ENCODE peak calls at places on chromosome 9, in five cellular contexts. Q is naive thymus-derived CD4-positive, alpha-beta T cell; F is adrenal gland; V is uterus; W is pancreas. L is an unnamed sample. For H3K9me3 and H3K4me1, the result is how much of the 10 kb centered on the place peaks cover.

GRCh38 chr9:68668127-68668526 is 36.9 kb upstream of the PIP5K1B start:
- DNase-seq in Q (no peak), F (no peak), V (no peak), W (no peak), L (no peak)

GRCh38 chr9:129306318-129306973 is 128.4 kb upstream of the IER5L start:
- DNase-seq in Q (no peak), F (no peak), V (no peak), W (no peak), L (no peak)

GRCh38 chr9:131776473-131776872 is 36.6 kb upstream of the RAPGEF1 start:
- DNase-seq in Q (no peak), F (peak), V (no peak), W (no peak), L (no peak)

GRCh38 chr9:18981471-18982245 is 51.4 kb downstream of the SAXO1 start:
- DNase-seq in Q (no peak), F (no peak), V (no peak), W (no peak), L (no peak)

GRCh38 chr9:89149726-89150125 is 28.9 kb downstream of the SHC3 start:
- DNase-seq in Q (no peak), F (peak), V (no peak), W (no peak), L (no peak)

GRCh38 chr9:8963882-8964281 is 1164.3 kb upstream of the DMAC1 start:
- DNase-seq in Q (no peak), F (peak), V (no peak), W (no peak), L (no peak)

GRCh38 chr9:134534661-134535080 is 106.9 kb upstream of the COL5A1 start:
- DNase-seq in Q (no peak), F (no peak), V (no peak), W (no peak), L (no peak)

GRCh38 chr9:36151306-36152210 is 15.0 kb downstream of the GLIPR2 start:
- DNase-seq in Q (peak), F (peak), V (no peak), W (no peak), L (peak)

GRCh38 chr9:113593682-113594281 is 130.3 kb downstream of the RGS3 start:
- DNase-seq in Q (no peak), F (peak), V (peak), W (peak), L (no peak)

GRCh38 chr9:127318651-127319167 is 54.1 kb downstream of the GARNL3 start:
- DNase-seq in Q (no peak), F (no peak), V (peak), W (no peak), L (no peak)

GRCh38 chr9:69223605-69224004 is 49.5 kb downstream of the TJP2 start:
- DNase-seq in Q (no peak), F (peak), V (no peak), W (no peak), L (no peak)

GRCh38 chr9:100674419-100675122 is 96.7 kb downstream of the CAVIN4 start:
- DNase-seq in Q (no peak), F (no peak), V (no peak), W (no peak), L (no peak)

GRCh38 chr9:133089271-133089671 is 27.5 kb downstream of the CEL start:
- DNase-seq in Q (no peak), F (no peak), V (no peak), W (peak), L (no peak)

GRCh38 chr9:17116400-17116837 is 18.4 kb upstream of the CNTLN start:
- DNase-seq in Q (no peak), F (no peak), V (no peak), W (no peak), L (no peak)

GRCh38 chr9:137314561-137315560 is 12.8 kb upstream of the NRARP start:
- DNase-seq in Q (no peak), F (no peak), V (no peak), W (peak), L (no peak)

GRCh38 chr9:109972026-109973005 is 192.3 kb downstream of the PALM2AKAP2 start:
- DNase-seq in Q (no peak), F (peak), V (no peak), W (no peak), L (no peak)

GRCh38 chr9:70159630-70160029 is 99.1 kb upstream of the SMC5 start:
- DNase-seq in Q (no peak), F (no peak), V (no peak), W (no peak), L (no peak)

GRCh38 chr9:69976165-69976564 is 67.5 kb upstream of the MAMDC2 start:
- DNase-seq in Q (no peak), F (no peak), V (no peak), W (no peak), L (no peak)

GRCh38 chr9:98310752-98311392 is 55.4 kb upstream of the TBC1D2 start:
- DNase-seq in Q (no peak), F (no peak), V (no peak), W (no peak), L (no peak)

GRCh38 chr9:133597316-133597957 is 11.8 kb downstream of the FAM163B start:
- DNase-seq in Q (no peak), F (no peak), V (no peak), W (no peak), L (no peak)

GRCh38 chr9:129813661-129814060 is 10.3 kb downstream of the TOR1A start:
- DNase-seq in Q (no peak), F (no peak), V (no peak), W (no peak), L (no peak)

GRCh38 chr9:131860430-131860829 is 120.6 kb upstream of the RAPGEF1 start:
- DNase-seq in Q (no peak), F (no peak), V (no peak), W (peak), L (no peak)

GRCh38 chr9:83346655-83347393 is 191.4 kb downstream of the FRMD3 start:
- DNase-seq in Q (no peak), F (peak), V (no peak), W (no peak), L (no peak)

GRCh38 chr9:112755675-112756074 is 5.1 kb downstream of the SNX30 start:
- DNase-seq in Q (no peak), F (no peak), V (no peak), W (no peak), L (no peak)

GRCh38 chr9:19732570-19732969 is 56.3 kb downstream of the SLC24A2 start:
- DNase-seq in Q (no peak), F (no peak), V (no peak), W (no peak), L (no peak)

GRCh38 chr9:126696091-126696763 is 82.5 kb downstream of the LMX1B start:
- DNase-seq in Q (no peak), F (no peak), V (no peak), W (peak), L (peak)

GRCh38 chr9:98536542-98537173 is 172.1 kb downstream of the GABBR2 start:
- DNase-seq in Q (no peak), F (peak), V (no peak), W (no peak), L (no peak)

GRCh38 chr9:110626109-110626829 is 42.3 kb upstream of the MUSK start:
- DNase-seq in Q (no peak), F (no peak), V (no peak), W (no peak), L (no peak)

GRCh38 chr9:106613250-106613737 is 249.7 kb upstream of the ZNF462 start:
- DNase-seq in Q (no peak), F (no peak), V (no peak), W (no peak), L (no peak)

GRCh38 chr9:137407590-137408300 is 15.2 kb downstream of the EXD3 start:
- DNase-seq in Q (no peak), F (peak), V (peak), W (peak), L (no peak)

GRCh38 chr9:71758277-71758676 is 10.0 kb downstream of the CEMIP2 start:
- DNase-seq in Q (no peak), F (no peak), V (no peak), W (no peak), L (no peak)

GRCh38 chr9:31272456-31273295 is 1111.8 kb upstream of the ACO1 start:
- DNase-seq in Q (no peak), F (no peak), V (no peak), W (no peak), L (no peak)

GRCh38 chr9:16509946-16510504 is 360.4 kb downstream of the BNC2 start:
- DNase-seq in Q (no peak), F (peak), V (no peak), W (no peak), L (no peak)

GRCh38 chr9:19690128-19690527 is 98.7 kb downstream of the SLC24A2 start:
- DNase-seq in Q (no peak), F (no peak), V (no peak), W (no peak), L (no peak)

GRCh38 chr9:130051855-130052254 is 1.9 kb upstream of the GPR107 start:
- DNase-seq in Q (no peak), F (no peak), V (no peak), W (no peak), L (no peak)

GRCh38 chr9:127116946-127117345 is 5.5 kb downstream of the ANGPTL2 start:
- DNase-seq in Q (no peak), F (no peak), V (no peak), W (no peak), L (no peak)

GRCh38 chr9:98977246-98977681 is 33.6 kb downstream of the COL15A1 start:
- DNase-seq in Q (no peak), F (no peak), V (no peak), W (peak), L (no peak)

DNA sequence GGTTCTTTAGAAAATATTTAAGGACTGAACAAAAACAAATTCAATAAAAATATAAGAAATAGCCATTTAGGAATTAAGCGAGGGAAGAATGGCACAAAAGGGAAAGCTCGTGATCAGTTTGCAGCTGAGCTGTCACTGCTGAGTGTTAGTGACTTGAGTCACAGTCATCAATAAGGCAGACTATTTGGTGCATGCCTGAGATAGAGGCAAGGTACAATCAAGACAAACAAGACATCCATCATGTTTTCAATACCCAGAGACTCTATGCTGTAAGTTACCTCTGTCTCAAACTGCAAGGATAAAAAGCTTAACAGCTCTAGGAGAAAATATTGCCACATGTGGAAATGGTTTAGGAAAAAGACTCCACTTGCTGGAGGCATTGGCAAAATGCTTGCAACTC is 426.4 kb upstream of the TYRP1 start:
- DNase-seq in Q (no peak), F (no peak), V (no peak), W (no peak), L (no peak)
- H3K9me3 ChIP-seq in Q (under half), F (under half), V (under half), W (under half), L (under half)

GRCh38 chr9:20740929-20741582 is 57.0 kb downstream of the FOCAD start:
- DNase-seq in Q (peak), F (no peak), V (no peak), W (no peak), L (no peak)
- H3K4me1 ChIP-seq in Q (under half), F (under half), V (under half), W (under half), L (under half)

DNA sequence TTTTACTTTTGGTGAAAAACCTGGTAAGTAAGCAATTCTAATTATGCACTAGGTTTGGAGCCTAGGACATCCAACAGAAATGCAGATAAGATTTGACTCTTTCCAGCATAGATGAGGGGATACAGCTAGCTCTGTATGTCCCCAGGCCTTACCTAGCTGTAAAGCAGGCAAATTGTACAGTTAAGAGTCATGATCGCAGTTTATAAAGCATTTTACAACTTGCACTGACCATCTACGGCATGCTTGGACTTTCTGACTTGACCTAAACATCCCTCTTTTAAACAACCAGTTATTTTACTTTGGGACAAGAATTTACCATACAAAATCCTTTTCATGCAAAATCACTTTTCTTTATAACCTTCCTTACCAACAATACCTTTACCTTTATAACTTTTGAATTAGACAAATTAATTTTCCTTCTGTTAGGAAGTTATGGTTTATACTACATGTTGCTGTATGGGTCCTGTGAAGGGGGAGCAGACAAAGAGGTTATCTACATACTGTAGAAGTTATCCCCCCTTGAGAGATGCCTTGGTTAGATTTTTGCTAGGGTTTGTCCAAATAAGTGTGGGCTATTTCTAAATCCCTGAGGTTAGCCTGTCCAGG is 36.8 kb downstream of the FGD3 start:
- DNase-seq in Q (no peak), F (no peak), V (no peak), W (no peak), L (no peak)
- H3K9me3 ChIP-seq in Q (under half), F (under half), V (under half), W (under half), L (under half)

GRCh38 chr9:135971106-135971766 is 10.1 kb upstream of the UBAC1 start:
- DNase-seq in Q (no peak), F (no peak), V (no peak), W (no peak), L (no peak)

GRCh38 chr9:135974220-135974573 is 13.0 kb upstream of the UBAC1 start:
- DNase-seq in Q (no peak), F (no peak), V (no peak), W (no peak), L (no peak)

GRCh38 chr9:135975834-135976233 is 14.7 kb upstream of the UBAC1 start:
- DNase-seq in Q (no peak), F (no peak), V (no peak), W (no peak), L (no peak)

GRCh38 chr9:135971892-135972291 is 10.7 kb upstream of the UBAC1 start:
- DNase-seq in Q (peak), F (peak), V (no peak), W (peak), L (no peak)

DNA sequence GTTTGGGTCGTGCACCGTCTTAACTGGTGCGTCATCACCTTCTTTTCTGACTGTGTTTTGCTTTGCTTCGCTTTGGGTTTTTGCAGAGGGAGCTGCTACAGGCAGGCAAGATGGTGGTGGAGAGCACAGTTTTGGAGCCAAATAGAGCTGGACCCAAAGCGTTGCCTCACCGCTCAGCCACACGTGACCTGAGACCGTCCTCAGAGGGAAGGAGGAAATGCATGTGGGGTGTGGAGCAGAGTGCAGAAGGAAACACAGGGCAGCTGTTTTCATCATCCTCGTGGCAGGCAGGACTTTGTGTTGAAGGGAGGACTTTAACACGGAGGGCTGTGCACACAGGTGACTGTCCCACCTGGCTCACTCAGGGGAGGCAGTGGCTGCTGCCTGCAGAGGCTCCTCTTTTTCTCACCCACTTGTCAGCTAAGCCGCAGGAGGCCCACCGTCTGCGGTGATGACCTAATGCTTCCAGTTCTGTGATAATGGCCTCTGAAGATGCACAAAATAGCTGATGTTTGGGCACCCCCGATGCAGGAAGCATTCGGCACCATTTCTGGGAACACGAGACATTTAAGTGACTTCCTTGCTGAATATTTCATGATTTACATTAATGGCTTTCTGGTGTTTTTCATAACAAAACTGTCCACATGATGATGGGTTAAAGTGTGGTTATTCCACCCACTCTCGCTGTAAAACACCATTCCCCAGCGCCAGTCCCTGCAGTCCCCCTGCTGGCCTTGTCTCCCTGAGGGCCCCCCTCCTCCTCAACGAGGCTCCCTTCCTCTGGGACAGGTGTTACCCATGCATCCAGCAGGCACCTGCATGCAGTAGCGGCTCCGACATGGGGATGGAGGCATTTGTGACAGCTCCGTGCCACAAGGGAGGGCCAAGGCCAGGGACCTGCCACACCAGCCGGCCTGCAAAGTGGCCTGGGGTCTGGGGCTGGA is 12.4 kb upstream of the UBAC1 start:
- DNase-seq in Q (no peak), F (peak), V (no peak), W (peak), L (no peak)
- H3K4me1 ChIP-seq in Q (under half), F (under half), V (under half), W (under half), L (under half)

DNA sequence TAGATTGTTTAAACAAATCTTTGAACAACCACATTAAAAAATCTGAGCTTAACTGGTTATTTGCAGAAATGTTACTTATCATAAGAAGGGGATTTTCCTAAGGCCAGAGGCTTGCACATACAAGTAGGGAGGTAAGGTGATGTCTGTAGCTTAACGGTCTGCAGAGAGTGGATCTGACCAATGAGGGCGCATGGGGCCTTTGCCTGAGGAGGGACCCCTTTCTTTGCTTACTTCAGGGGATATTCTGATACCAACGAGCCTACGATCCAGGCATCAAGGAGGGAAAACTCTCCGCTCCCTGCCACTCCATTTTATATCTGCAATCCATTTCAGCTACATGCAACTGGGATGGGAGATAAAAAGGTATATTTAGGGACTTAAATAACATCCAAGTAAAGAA is 92.2 kb downstream of the CRB2 start:
- DNase-seq in Q (no peak), F (no peak), V (no peak), W (no peak), L (no peak)
- H3K9me3 ChIP-seq in Q (under half), F (under half), V (under half), W (under half), L (under half)

DNA sequence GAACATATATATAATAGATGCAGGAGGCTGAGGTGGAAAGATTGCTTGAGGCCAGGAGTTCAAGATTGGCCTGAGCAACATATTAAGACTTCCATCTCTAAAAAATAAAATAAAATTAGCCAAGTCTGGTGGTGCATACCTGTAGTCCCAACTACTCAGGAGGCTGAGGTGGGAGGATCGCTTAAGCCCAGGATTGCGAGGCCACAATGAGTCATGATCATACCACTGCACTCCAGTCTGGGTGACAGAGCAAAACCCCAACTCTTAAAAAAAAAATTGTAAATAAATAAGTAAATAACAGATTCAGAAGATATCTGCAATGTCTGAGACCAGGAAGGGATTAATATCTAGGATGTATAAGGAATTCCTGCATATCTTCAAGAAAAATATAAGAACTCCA is 19.4 kb downstream of the B4GALT1 start:
- DNase-seq in Q (no peak), F (no peak), V (no peak), W (no peak), L (no peak)
- H3K4me1 ChIP-seq in Q (under half), F (under half), V (under half), W (under half), L (half or more)

GRCh38 chr9:85941617-85941930 is 628 bp downstream of the NAA35 start:
- DNase-seq in Q (no peak), F (no peak), V (no peak), W (no peak), L (no peak)

GRCh38 chr9:85941966-85942912 is 1.3 kb downstream of the NAA35 start:
- DNase-seq in Q (no peak), F (no peak), V (no peak), W (no peak), L (no peak)

GRCh38 chr9:85940832-85941616 is at the start of gene NAA35:
- DNase-seq in Q (peak), F (peak), V (peak), W (peak), L (peak)

GRCh38 chr9:85942913-85943729 is 2.2 kb downstream of the NAA35 start:
- DNase-seq in Q (no peak), F (no peak), V (no peak), W (no peak), L (no peak)

DNA sequence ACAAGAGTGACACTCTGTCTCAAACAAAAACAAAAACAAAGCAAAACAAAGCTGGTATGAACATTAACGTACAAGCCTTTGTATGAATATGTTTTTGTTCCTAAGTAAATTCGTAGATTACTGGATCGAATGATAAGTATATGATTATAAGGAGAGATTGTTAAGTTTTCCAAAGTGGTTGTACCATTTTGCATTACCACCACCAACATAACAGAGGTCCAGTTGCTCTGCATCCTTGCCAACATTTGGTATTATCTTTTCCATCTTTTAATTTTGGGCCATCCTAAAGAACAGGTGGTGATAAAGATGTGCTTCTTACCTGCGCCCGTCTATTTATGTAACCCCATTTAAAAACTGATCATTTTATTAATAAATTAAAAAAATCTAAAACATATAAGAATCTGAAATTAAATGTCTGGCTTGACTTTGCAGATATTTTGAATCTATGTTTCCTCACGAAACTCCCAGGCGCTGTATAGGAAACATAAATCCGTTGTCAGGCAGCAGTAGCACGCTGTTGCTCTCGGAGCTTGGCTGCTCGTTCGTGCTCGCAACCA is 593 bp upstream of the NAA35 start:
- DNase-seq in Q (no peak), F (no peak), V (no peak), W (no peak), L (no peak)
- H3K9me3 ChIP-seq in Q (under half), F (under half), V (under half), W (under half), L (under half)

L was measured in CD8-positive, alpha-beta memory T cell.